ENCODE peak calls at places on chromosomes 7 and 10, in four cellular contexts. One of them, this sample, is unnamed.

GRCh38 chr10:127024655-127025054 is 119.4 kb downstream of the DOCK1 start:
- DNase-seq in tibial nerve: no peak
- DNase-seq in upper lobe of right lung: no peak
- DNase-seq in right atrium auricular region: no peak
- DNase-seq in this sample: no peak

GRCh38 chr7:125644113-125644512 is 714.5 kb upstream of the POT1 start:
- DNase-seq in right atrium auricular region: no peak
- DNase-seq in tibial nerve: no peak
- DNase-seq in upper lobe of right lung: no peak
- DNase-seq in this sample: no peak

GRCh38 chr7:142612264-142612881 is 136.9 kb upstream of the PRSS1 start:
- DNase-seq in tibial nerve: no peak
- DNase-seq in right atrium auricular region: no peak
- DNase-seq in upper lobe of right lung: no peak
- DNase-seq in this sample: no peak

GRCh38 chr10:44263771-44264170 is 121.1 kb downstream of the CXCL12 start:
- DNase-seq in right atrium auricular region: no peak
- DNase-seq in tibial nerve: no peak
- DNase-seq in upper lobe of right lung: no peak
- DNase-seq in this sample: no peak

GRCh38 chr10:2936816-2937215 is 130.5 kb upstream of the PFKP start:
- DNase-seq in tibial nerve: no peak
- DNase-seq in upper lobe of right lung: no peak
- DNase-seq in right atrium auricular region: peak; percentile 13
- DNase-seq in this sample: no peak

GRCh38 chr10:56605043-56605442 is 244.0 kb upstream of the ZWINT start:
- DNase-seq in tibial nerve: no peak
- DNase-seq in upper lobe of right lung: no peak
- DNase-seq in right atrium auricular region: no peak
- DNase-seq in this sample: no peak

GRCh38 chr10:114925675-114926204 is 12.3 kb upstream of the TRUB1 start:
- DNase-seq in right atrium auricular region: no peak
- DNase-seq in upper lobe of right lung: no peak
- DNase-seq in tibial nerve: no peak
- DNase-seq in this sample: no peak

GRCh38 chr10:69087600-69088470 is at the start of gene SRGN:
- DNase-seq in upper lobe of right lung: no peak
- DNase-seq in right atrium auricular region: peak; percentile 95
- DNase-seq in tibial nerve: peak; percentile 91
- DNase-seq in this sample: no peak

GRCh38 chr7:18541189-18541870 is 45.8 kb downstream of the HDAC9 start:
- DNase-seq in upper lobe of right lung: no peak
- DNase-seq in right atrium auricular region: no peak
- DNase-seq in tibial nerve: no peak
- DNase-seq in this sample: no peak

GRCh38 chr10:3391657-3392056 is 219.1 kb upstream of the PITRM1 start:
- DNase-seq in upper lobe of right lung: no peak
- DNase-seq in right atrium auricular region: no peak
- DNase-seq in tibial nerve: no peak
- DNase-seq in this sample: no peak

GRCh38 chr10:16679511-16679910 is 137.7 kb downstream of the RSU1 start:
- DNase-seq in right atrium auricular region: no peak
- DNase-seq in upper lobe of right lung: no peak
- DNase-seq in tibial nerve: no peak
- DNase-seq in this sample: no peak

GRCh38 chr10:71094712-71095390 is 117.5 kb upstream of the UNC5B start:
- DNase-seq in tibial nerve: no peak
- DNase-seq in upper lobe of right lung: no peak
- DNase-seq in right atrium auricular region: no peak
- DNase-seq in this sample: no peak

GRCh38 chr7:73870041-73870492 is 9.1 kb downstream of the TMEM270 start:
- DNase-seq in upper lobe of right lung: no peak
- DNase-seq in right atrium auricular region: no peak
- DNase-seq in tibial nerve: no peak
- DNase-seq in this sample: no peak

GRCh38 chr7:139075871-139076686 is 33.4 kb downstream of the ZC3HAV1 start:
- DNase-seq in upper lobe of right lung: no peak
- DNase-seq in tibial nerve: no peak
- DNase-seq in right atrium auricular region: no peak
- DNase-seq in this sample: no peak

GRCh38 chr10:60820093-60820769 is 42.0 kb downstream of the CDK1 start:
- DNase-seq in right atrium auricular region: no peak
- DNase-seq in tibial nerve: no peak
- DNase-seq in upper lobe of right lung: no peak
- DNase-seq in this sample: no peak

GRCh38 chr10:19929466-19930140 is 113.4 kb downstream of the PLXDC2 start:
- DNase-seq in right atrium auricular region: no peak
- DNase-seq in upper lobe of right lung: no peak
- DNase-seq in tibial nerve: no peak
- DNase-seq in this sample: no peak

DNA sequence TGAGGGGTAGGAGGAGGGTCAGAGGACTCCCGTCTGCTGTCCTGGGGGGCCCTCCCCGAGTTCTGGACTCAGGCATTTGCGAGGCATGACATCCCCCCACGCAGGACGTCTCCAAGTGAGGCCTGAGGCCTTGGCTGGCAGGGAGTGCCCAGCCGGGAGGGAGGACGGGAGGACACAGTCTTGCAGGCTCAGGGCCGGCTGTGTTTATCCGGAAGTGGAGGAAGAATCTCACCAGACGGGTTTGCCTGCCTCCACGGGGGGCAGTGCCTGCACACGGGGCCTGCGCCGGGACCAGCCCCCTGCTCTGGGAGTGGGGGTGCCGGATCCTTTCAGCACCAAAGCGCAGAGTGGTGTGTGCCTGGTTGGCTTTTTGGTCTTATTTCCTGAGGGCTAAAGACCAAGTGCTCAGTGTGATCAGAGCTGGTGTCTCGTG is 10.9 kb downstream of the PWWP2B start:
- DNase-seq in upper lobe of right lung: peak; percentile 91
- DNase-seq in tibial nerve: no peak
- DNase-seq in right atrium auricular region: no peak
- DNase-seq in this sample: no peak
- H3K4me1 ChIP-seq in upper lobe of right lung: peaks cover 57% of the 10 kb centered on the region
- H3K4me1 ChIP-seq in tibial nerve: peaks cover 50% of the 10 kb centered on the region
- H3K4me1 ChIP-seq in right atrium auricular region: peaks cover 47% of the 10 kb centered on the region
- H3K4me1 ChIP-seq in this sample: peaks cover 58% of the 10 kb centered on the region

DNA sequence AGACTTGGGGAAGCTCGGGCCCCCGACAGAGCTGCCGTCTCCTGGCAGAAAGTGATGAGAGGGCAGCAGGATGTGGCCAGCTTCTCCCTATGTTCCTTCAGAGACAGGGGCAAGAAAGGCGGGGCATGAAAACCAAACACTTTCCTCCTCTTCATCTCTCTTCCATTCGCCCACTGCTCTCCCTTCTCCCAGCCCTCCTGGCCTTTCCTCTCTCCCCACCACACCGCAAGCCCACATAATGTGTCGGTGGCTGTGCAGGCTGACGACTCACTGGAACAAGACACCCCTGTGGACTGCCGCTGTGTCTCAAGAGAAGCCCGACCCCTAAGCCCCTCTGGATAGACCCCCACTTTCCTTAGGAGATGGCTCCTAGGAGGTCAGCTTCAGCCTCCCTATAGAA is 59.3 kb upstream of the LRRC4 start:
- DNase-seq in right atrium auricular region: no peak
- DNase-seq in tibial nerve: no peak
- DNase-seq in upper lobe of right lung: no peak
- DNase-seq in this sample: no peak
- TF ChIP-seq CTCF in right atrium auricular region: no peak
- TF ChIP-seq CTCF in tibial nerve: no peak
- TF ChIP-seq CTCF in upper lobe of right lung: no peak
- TF ChIP-seq CTCF in this sample: no peak

GRCh38 chr10:99984201-99984600 is 25.5 kb downstream of the DNMBP start:
- DNase-seq in right atrium auricular region: no peak
- DNase-seq in tibial nerve: no peak
- DNase-seq in upper lobe of right lung: no peak
- DNase-seq in this sample: no peak
- H3K4me1 ChIP-seq in right atrium auricular region: peaks cover 41% of the 10 kb centered on the region
- H3K4me1 ChIP-seq in tibial nerve: peaks cover 54% of the 10 kb centered on the region
- H3K4me1 ChIP-seq in upper lobe of right lung: peaks cover 27% of the 10 kb centered on the region
- H3K4me1 ChIP-seq in this sample: peaks cover 50% of the 10 kb centered on the region

DNA sequence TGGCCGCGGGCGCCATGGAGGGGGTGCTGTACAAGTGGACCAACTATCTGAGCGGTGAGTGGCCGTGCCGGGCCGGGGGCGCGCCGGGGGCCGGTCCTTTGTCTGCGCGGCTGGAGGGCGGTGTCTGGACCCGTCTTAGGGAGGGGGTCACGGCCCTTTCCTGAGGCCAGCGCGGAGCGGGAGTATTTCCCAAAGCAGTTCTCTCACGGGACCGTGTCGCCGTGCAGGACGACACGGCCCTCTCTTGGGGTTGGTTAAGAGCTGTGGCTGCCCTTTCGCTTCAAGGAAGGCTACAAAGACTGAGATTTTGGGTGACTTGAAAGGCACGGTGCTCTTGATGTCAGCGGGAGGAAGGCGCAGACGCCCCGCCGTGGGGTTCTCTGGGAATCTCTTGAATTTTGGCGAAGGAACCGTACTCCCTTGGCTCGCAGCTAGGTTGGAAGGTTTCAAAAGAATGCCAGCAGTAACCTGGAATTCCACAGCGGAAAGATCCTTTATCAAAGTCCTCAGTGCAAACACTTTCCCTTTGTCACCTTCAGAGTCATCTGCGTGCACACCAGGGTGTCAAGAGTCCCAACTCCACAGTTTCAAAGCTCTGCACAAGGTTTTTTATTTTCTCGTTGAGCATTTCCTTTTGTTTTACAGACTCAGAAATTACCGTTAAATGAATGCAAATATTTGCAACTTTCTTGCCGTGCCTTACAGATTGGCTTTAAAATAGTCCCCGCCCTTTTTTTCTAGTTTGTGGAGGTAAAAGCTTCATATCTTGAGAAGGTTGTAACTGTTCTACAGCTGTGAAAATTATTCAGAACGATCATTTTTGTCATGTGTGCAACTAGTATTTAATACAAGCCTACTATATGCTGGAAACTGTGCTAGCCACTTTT is 780 bp downstream of the PLEKHA8 start:
- DNase-seq in right atrium auricular region: peak; percentile 61
- DNase-seq in tibial nerve: peak; percentile 32
- DNase-seq in upper lobe of right lung: no peak
- DNase-seq in this sample: no peak
- TF ChIP-seq CTCF in right atrium auricular region: no peak
- TF ChIP-seq CTCF in tibial nerve: no peak
- TF ChIP-seq CTCF in upper lobe of right lung: no peak
- TF ChIP-seq CTCF in this sample: no peak

This sample was measured in Panc1.